ENCODE peak calls at places on chromosome 5, in six cellular contexts. One of them, this sample, is unnamed.

GRCh38 chr5:135546014-135546413 is 10.2 kb upstream of the NEUROG1 start:
- DNase-seq in NCI-H1105: no peak
- DNase-seq in COR-L47: no peak
- DNase-seq in stimulated activated naive CD8-positive, alpha-beta T cell treated with anti-CD3 and anti-CD28 coated beads, Interleukin-15, amount 100 ng/mL, for 72 hours: no peak
- DNase-seq in foreskin fibroblast: no peak
- DNase-seq in HuH-7.5: no peak
- DNase-seq in this sample: no peak

GRCh38 chr5:178125253-178125916 is 5.4 kb upstream of the RMND5B start:
- DNase-seq in stimulated activated naive CD8-positive, alpha-beta T cell treated with anti-CD3 and anti-CD28 coated beads, Interleukin-15, amount 100 ng/mL, for 72 hours: no peak
- DNase-seq in foreskin fibroblast: no peak
- DNase-seq in COR-L47: no peak
- DNase-seq in NCI-H1105: no peak
- DNase-seq in HuH-7.5: no peak
- DNase-seq in this sample: no peak

GRCh38 chr5:135110941-135111596 is 77.0 kb upstream of the PITX1 start:
- DNase-seq in HuH-7.5: no peak
- DNase-seq in COR-L47: no peak
- DNase-seq in foreskin fibroblast: no peak
- DNase-seq in stimulated activated naive CD8-positive, alpha-beta T cell treated with anti-CD3 and anti-CD28 coated beads, Interleukin-15, amount 100 ng/mL, for 72 hours: no peak
- DNase-seq in NCI-H1105: no peak
- DNase-seq in this sample: no peak

GRCh38 chr5:118984602-118985001 is 3.7 kb downstream of the DTWD2 start:
- DNase-seq in foreskin fibroblast: peak
- DNase-seq in stimulated activated naive CD8-positive, alpha-beta T cell treated with anti-CD3 and anti-CD28 coated beads, Interleukin-15, amount 100 ng/mL, for 72 hours: no peak
- DNase-seq in COR-L47: no peak
- DNase-seq in HuH-7.5: no peak
- DNase-seq in NCI-H1105: no peak
- DNase-seq in this sample: no peak

GRCh38 chr5:71695069-71695468 is 24.0 kb upstream of the CARTPT start:
- DNase-seq in HuH-7.5: no peak
- DNase-seq in foreskin fibroblast: no peak
- DNase-seq in stimulated activated naive CD8-positive, alpha-beta T cell treated with anti-CD3 and anti-CD28 coated beads, Interleukin-15, amount 100 ng/mL, for 72 hours: no peak
- DNase-seq in COR-L47: no peak
- DNase-seq in NCI-H1105: no peak
- DNase-seq in this sample: no peak

GRCh38 chr5:73612799-73613198 is 13.2 kb upstream of the ARHGEF28 start:
- DNase-seq in COR-L47: no peak
- DNase-seq in NCI-H1105: no peak
- DNase-seq in stimulated activated naive CD8-positive, alpha-beta T cell treated with anti-CD3 and anti-CD28 coated beads, Interleukin-15, amount 100 ng/mL, for 72 hours: no peak
- DNase-seq in HuH-7.5: no peak
- DNase-seq in foreskin fibroblast: no peak
- DNase-seq in this sample: no peak

GRCh38 chr5:141692919-141693848 is 11.2 kb upstream of the ARAP3 start:
- DNase-seq in HuH-7.5: no peak
- DNase-seq in foreskin fibroblast: no peak
- DNase-seq in COR-L47: no peak
- DNase-seq in stimulated activated naive CD8-positive, alpha-beta T cell treated with anti-CD3 and anti-CD28 coated beads, Interleukin-15, amount 100 ng/mL, for 72 hours: peak
- DNase-seq in NCI-H1105: no peak
- DNase-seq in this sample: no peak

GRCh38 chr5:100249870-100250269 is 285.3 kb upstream of the FAM174A start:
- DNase-seq in stimulated activated naive CD8-positive, alpha-beta T cell treated with anti-CD3 and anti-CD28 coated beads, Interleukin-15, amount 100 ng/mL, for 72 hours: no peak
- DNase-seq in HuH-7.5: no peak
- DNase-seq in foreskin fibroblast: no peak
- DNase-seq in COR-L47: no peak
- DNase-seq in NCI-H1105: no peak
- DNase-seq in this sample: no peak

GRCh38 chr5:56977822-56978221 is 25.9 kb upstream of the MIER3 start:
- DNase-seq in HuH-7.5: no peak
- DNase-seq in stimulated activated naive CD8-positive, alpha-beta T cell treated with anti-CD3 and anti-CD28 coated beads, Interleukin-15, amount 100 ng/mL, for 72 hours: no peak
- DNase-seq in foreskin fibroblast: no peak
- DNase-seq in NCI-H1105: no peak
- DNase-seq in COR-L47: no peak
- DNase-seq in this sample: no peak

GRCh38 chr5:157963761-157964160 is 104.8 kb upstream of the CLINT1 start:
- DNase-seq in COR-L47: no peak
- DNase-seq in stimulated activated naive CD8-positive, alpha-beta T cell treated with anti-CD3 and anti-CD28 coated beads, Interleukin-15, amount 100 ng/mL, for 72 hours: no peak
- DNase-seq in NCI-H1105: no peak
- DNase-seq in HuH-7.5: no peak
- DNase-seq in foreskin fibroblast: no peak
- DNase-seq in this sample: no peak

GRCh38 chr5:175162036-175162435 is 281.9 kb downstream of the DRD1 start:
- DNase-seq in foreskin fibroblast: no peak
- DNase-seq in COR-L47: no peak
- DNase-seq in stimulated activated naive CD8-positive, alpha-beta T cell treated with anti-CD3 and anti-CD28 coated beads, Interleukin-15, amount 100 ng/mL, for 72 hours: no peak
- DNase-seq in NCI-H1105: peak
- DNase-seq in HuH-7.5: no peak
- DNase-seq in this sample: no peak

GRCh38 chr5:52947208-52947607 is 41.9 kb upstream of the ITGA2 start:
- DNase-seq in HuH-7.5: no peak
- DNase-seq in COR-L47: peak
- DNase-seq in NCI-H1105: peak
- DNase-seq in stimulated activated naive CD8-positive, alpha-beta T cell treated with anti-CD3 and anti-CD28 coated beads, Interleukin-15, amount 100 ng/mL, for 72 hours: no peak
- DNase-seq in foreskin fibroblast: peak
- DNase-seq in this sample: no peak

GRCh38 chr5:82183828-82184227 is 94.3 kb downstream of the RPS23 start:
- DNase-seq in foreskin fibroblast: peak
- DNase-seq in stimulated activated naive CD8-positive, alpha-beta T cell treated with anti-CD3 and anti-CD28 coated beads, Interleukin-15, amount 100 ng/mL, for 72 hours: peak
- DNase-seq in HuH-7.5: no peak
- DNase-seq in NCI-H1105: no peak
- DNase-seq in COR-L47: no peak
- DNase-seq in this sample: no peak

GRCh38 chr5:10329421-10329807 is 21.7 kb upstream of the CMBL start:
- DNase-seq in COR-L47: no peak
- DNase-seq in stimulated activated naive CD8-positive, alpha-beta T cell treated with anti-CD3 and anti-CD28 coated beads, Interleukin-15, amount 100 ng/mL, for 72 hours: no peak
- DNase-seq in HuH-7.5: no peak
- DNase-seq in foreskin fibroblast: no peak
- DNase-seq in NCI-H1105: no peak
- DNase-seq in this sample: no peak

GRCh38 chr5:143511736-143512135 is 108.2 kb upstream of the NR3C1 start:
- DNase-seq in NCI-H1105: no peak
- DNase-seq in COR-L47: no peak
- DNase-seq in stimulated activated naive CD8-positive, alpha-beta T cell treated with anti-CD3 and anti-CD28 coated beads, Interleukin-15, amount 100 ng/mL, for 72 hours: no peak
- DNase-seq in foreskin fibroblast: no peak
- DNase-seq in HuH-7.5: no peak
- DNase-seq in this sample: no peak

GRCh38 chr5:146707316-146707715 is 171.2 kb downstream of the PPP2R2B start:
- DNase-seq in stimulated activated naive CD8-positive, alpha-beta T cell treated with anti-CD3 and anti-CD28 coated beads, Interleukin-15, amount 100 ng/mL, for 72 hours: no peak
- DNase-seq in HuH-7.5: no peak
- DNase-seq in NCI-H1105: no peak
- DNase-seq in foreskin fibroblast: no peak
- DNase-seq in COR-L47: no peak
- DNase-seq in this sample: no peak

GRCh38 chr5:73152411-73153388 is 20.3 kb upstream of the TMEM174 start:
- DNase-seq in COR-L47: no peak
- DNase-seq in NCI-H1105: no peak
- DNase-seq in HuH-7.5: no peak
- DNase-seq in foreskin fibroblast: no peak
- DNase-seq in stimulated activated naive CD8-positive, alpha-beta T cell treated with anti-CD3 and anti-CD28 coated beads, Interleukin-15, amount 100 ng/mL, for 72 hours: no peak
- DNase-seq in this sample: no peak

GRCh38 chr5:38297830-38298608 is 39.7 kb downstream of the EGFLAM start:
- DNase-seq in stimulated activated naive CD8-positive, alpha-beta T cell treated with anti-CD3 and anti-CD28 coated beads, Interleukin-15, amount 100 ng/mL, for 72 hours: no peak
- DNase-seq in NCI-H1105: no peak
- DNase-seq in HuH-7.5: no peak
- DNase-seq in foreskin fibroblast: no peak
- DNase-seq in COR-L47: no peak
- DNase-seq in this sample: no peak

GRCh38 chr5:27594141-27594540 is 555.8 kb upstream of the CDH9 start:
- DNase-seq in COR-L47: peak
- DNase-seq in stimulated activated naive CD8-positive, alpha-beta T cell treated with anti-CD3 and anti-CD28 coated beads, Interleukin-15, amount 100 ng/mL, for 72 hours: no peak
- DNase-seq in HuH-7.5: no peak
- DNase-seq in NCI-H1105: peak
- DNase-seq in foreskin fibroblast: no peak
- DNase-seq in this sample: no peak

GRCh38 chr5:157311595-157311994 is 45.7 kb downstream of the CYFIP2 start:
- DNase-seq in stimulated activated naive CD8-positive, alpha-beta T cell treated with anti-CD3 and anti-CD28 coated beads, Interleukin-15, amount 100 ng/mL, for 72 hours: no peak
- DNase-seq in NCI-H1105: no peak
- DNase-seq in foreskin fibroblast: no peak
- DNase-seq in COR-L47: no peak
- DNase-seq in HuH-7.5: no peak
- DNase-seq in this sample: no peak

GRCh38 chr5:169778622-169779596 is 141.8 kb downstream of the DOCK2 start:
- DNase-seq in foreskin fibroblast: no peak
- DNase-seq in stimulated activated naive CD8-positive, alpha-beta T cell treated with anti-CD3 and anti-CD28 coated beads, Interleukin-15, amount 100 ng/mL, for 72 hours: no peak
- DNase-seq in NCI-H1105: no peak
- DNase-seq in HuH-7.5: no peak
- DNase-seq in COR-L47: no peak
- DNase-seq in this sample: no peak

GRCh38 chr5:138905541-138905940 is 30.4 kb upstream of the LRRTM2 start:
- DNase-seq in stimulated activated naive CD8-positive, alpha-beta T cell treated with anti-CD3 and anti-CD28 coated beads, Interleukin-15, amount 100 ng/mL, for 72 hours: no peak
- DNase-seq in HuH-7.5: no peak
- DNase-seq in foreskin fibroblast: peak
- DNase-seq in NCI-H1105: no peak
- DNase-seq in COR-L47: no peak
- DNase-seq in this sample: no peak

GRCh38 chr5:34957857-34958690 is 28.7 kb downstream of the DNAJC21 start:
- DNase-seq in HuH-7.5: peak
- DNase-seq in foreskin fibroblast: peak
- DNase-seq in COR-L47: peak
- DNase-seq in NCI-H1105: no peak
- DNase-seq in stimulated activated naive CD8-positive, alpha-beta T cell treated with anti-CD3 and anti-CD28 coated beads, Interleukin-15, amount 100 ng/mL, for 72 hours: no peak
- DNase-seq in this sample: no peak

GRCh38 chr5:77560677-77561263 is 68.7 kb upstream of the WDR41 start:
- DNase-seq in COR-L47: peak
- DNase-seq in foreskin fibroblast: peak
- DNase-seq in NCI-H1105: peak
- DNase-seq in HuH-7.5: peak
- DNase-seq in stimulated activated naive CD8-positive, alpha-beta T cell treated with anti-CD3 and anti-CD28 coated beads, Interleukin-15, amount 100 ng/mL, for 72 hours: no peak
- DNase-seq in this sample: no peak

GRCh38 chr5:15627109-15627508 is 127.1 kb downstream of the FBXL7 start:
- DNase-seq in NCI-H1105: no peak
- DNase-seq in stimulated activated naive CD8-positive, alpha-beta T cell treated with anti-CD3 and anti-CD28 coated beads, Interleukin-15, amount 100 ng/mL, for 72 hours: no peak
- DNase-seq in foreskin fibroblast: no peak
- DNase-seq in COR-L47: no peak
- DNase-seq in HuH-7.5: no peak
- DNase-seq in this sample: no peak

GRCh38 chr5:65015767-65016166 is 247.0 kb downstream of the CWC27 start:
- DNase-seq in stimulated activated naive CD8-positive, alpha-beta T cell treated with anti-CD3 and anti-CD28 coated beads, Interleukin-15, amount 100 ng/mL, for 72 hours: no peak
- DNase-seq in COR-L47: no peak
- DNase-seq in NCI-H1105: no peak
- DNase-seq in HuH-7.5: no peak
- DNase-seq in foreskin fibroblast: no peak
- DNase-seq in this sample: no peak

GRCh38 chr5:154087260-154087659 is 48.5 kb downstream of the MFAP3 start:
- DNase-seq in foreskin fibroblast: no peak
- DNase-seq in COR-L47: peak
- DNase-seq in stimulated activated naive CD8-positive, alpha-beta T cell treated with anti-CD3 and anti-CD28 coated beads, Interleukin-15, amount 100 ng/mL, for 72 hours: no peak
- DNase-seq in HuH-7.5: no peak
- DNase-seq in NCI-H1105: peak
- DNase-seq in this sample: no peak

GRCh38 chr5:77418601-77419591 is 73.2 kb downstream of the WDR41 start:
- DNase-seq in COR-L47: peak
- DNase-seq in stimulated activated naive CD8-positive, alpha-beta T cell treated with anti-CD3 and anti-CD28 coated beads, Interleukin-15, amount 100 ng/mL, for 72 hours: no peak
- DNase-seq in NCI-H1105: no peak
- DNase-seq in foreskin fibroblast: no peak
- DNase-seq in HuH-7.5: no peak
- DNase-seq in this sample: no peak

GRCh38 chr5:96067902-96068614 is 106.4 kb upstream of the ELL2 start:
- DNase-seq in stimulated activated naive CD8-positive, alpha-beta T cell treated with anti-CD3 and anti-CD28 coated beads, Interleukin-15, amount 100 ng/mL, for 72 hours: no peak
- DNase-seq in foreskin fibroblast: peak
- DNase-seq in HuH-7.5: no peak
- DNase-seq in NCI-H1105: no peak
- DNase-seq in COR-L47: no peak
- DNase-seq in this sample: no peak

GRCh38 chr5:140103154-140103553 is 10.8 kb upstream of the PURA start:
- DNase-seq in COR-L47: no peak
- DNase-seq in NCI-H1105: no peak
- DNase-seq in stimulated activated naive CD8-positive, alpha-beta T cell treated with anti-CD3 and anti-CD28 coated beads, Interleukin-15, amount 100 ng/mL, for 72 hours: no peak
- DNase-seq in foreskin fibroblast: no peak
- DNase-seq in HuH-7.5: no peak
- DNase-seq in this sample: no peak

GRCh38 chr5:5409151-5409810 is 13.2 kb upstream of the ICE1 start:
- DNase-seq in HuH-7.5: no peak
- DNase-seq in COR-L47: no peak
- DNase-seq in stimulated activated naive CD8-positive, alpha-beta T cell treated with anti-CD3 and anti-CD28 coated beads, Interleukin-15, amount 100 ng/mL, for 72 hours: peak
- DNase-seq in foreskin fibroblast: no peak
- DNase-seq in NCI-H1105: no peak
- DNase-seq in this sample: no peak

This sample was measured in heart left ventricle.